ENCODE peak calls at places on chromosomes 3 and 15, in seven cellular contexts. A is AG09309, X is tibial artery, G is cardiac fibroblast, I is psoas muscle, Q is GM12864, B is choroid plexus epithelial cell. Y is an unnamed sample.

GRCh38 chr15:99213187-99213811 is 36.1 kb downstream of the TTC23 start:
- DNase-seq in X (peak), A (peak), Q (no peak), B (peak), I (peak), G (peak), Y (peak)

GRCh38 chr15:40844543-40844981 is 714 bp downstream of the SPINT1 start:
- DNase-seq in Q (no peak), G (no peak), A (no peak), B (peak), X (no peak), I (peak), Y (no peak)

GRCh38 chr3:42693530-42693930 is 8.2 kb downstream of the KLHL40 start:
- DNase-seq in B (no peak), G (no peak), I (no peak), A (no peak), X (peak), Q (no peak), Y (no peak)

GRCh38 chr15:20345401-20345958 is 196.1 kb downstream of the GOLGA6L6 start:
- DNase-seq in A (no peak), I (peak), Q (no peak), B (no peak), X (no peak), G (no peak), Y (no peak)

GRCh38 chr3:13011369-13012227 is 61.6 kb downstream of the IQSEC1 start:
- DNase-seq in B (peak), X (no peak), G (no peak), I (peak), Q (peak), A (no peak), Y (no peak)

GRCh38 chr15:82944840-82945239 is 7.7 kb downstream of the HOMER2 start:
- DNase-seq in X (no peak), I (no peak), A (no peak), Q (no peak), B (no peak), G (no peak), Y (no peak)

GRCh38 chr15:33994005-33994615 is 25.8 kb downstream of the CHRM5 start:
- DNase-seq in G (peak), I (no peak), Q (peak), A (no peak), B (peak), X (no peak), Y (peak)

GRCh38 chr15:101126618-101127502 is 125.0 kb downstream of the CHSY1 start:
- DNase-seq in Q (no peak), A (no peak), X (no peak), G (peak), I (no peak), B (peak), Y (peak)

GRCh38 chr15:92915766-92916435 is 15.8 kb downstream of the CHD2 start:
- DNase-seq in G (no peak), X (no peak), B (no peak), I (no peak), Q (no peak), A (no peak), Y (no peak)

GRCh38 chr3:145144361-145144760 is 1016.6 kb downstream of the PLOD2 start:
- DNase-seq in B (no peak), Q (no peak), G (no peak), A (no peak), I (no peak), X (no peak), Y (no peak)

GRCh38 chr3:169179193-169180122 is 484.1 kb downstream of the MECOM start:
- DNase-seq in B (no peak), X (no peak), G (no peak), Q (no peak), I (no peak), A (no peak), Y (no peak)

GRCh38 chr3:116777181-116777840 is 67.7 kb downstream of the TUSC7 start:
- DNase-seq in B (no peak), G (no peak), A (no peak), X (no peak), Q (no peak), I (no peak), Y (no peak)

GRCh38 chr15:45231061-45231576 is 20.9 kb upstream of the SLC28A2 start:
- DNase-seq in X (no peak), B (no peak), G (no peak), A (no peak), I (no peak), Q (no peak), Y (no peak)

GRCh38 chr3:155744626-155745324 is at the start of gene PLCH1:
- DNase-seq in G (peak), Q (no peak), I (peak), X (peak), B (peak), A (no peak), Y (peak)

GRCh38 chr3:117303446-117303845 is 593.9 kb downstream of the TUSC7 start:
- DNase-seq in G (no peak), A (no peak), Q (no peak), I (no peak), B (no peak), X (no peak), Y (no peak)

GRCh38 chr3:105639131-105639530 is 229.7 kb downstream of the CBLB start:
- DNase-seq in A (no peak), Q (no peak), B (no peak), G (no peak), X (no peak), I (no peak), Y (no peak)

GRCh38 chr3:155890671-155891190 is 20.3 kb downstream of the GMPS start:
- DNase-seq in I (no peak), X (no peak), A (no peak), Q (no peak), G (peak), B (peak), Y (peak)

GRCh38 chr3:194404365-194405140 is 5.5 kb upstream of the GP5 start:
- DNase-seq in Q (peak), G (peak), A (no peak), I (no peak), B (peak), X (no peak), Y (peak)

GRCh38 chr15:27722102-27722501 is 377.0 kb downstream of the OCA2 start:
- DNase-seq in A (no peak), Q (no peak), B (no peak), G (no peak), X (no peak), I (no peak), Y (no peak)

GRCh38 chr15:50096158-50096821 is 22.7 kb downstream of the ATP8B4 start:
- DNase-seq in B (no peak), I (no peak), G (no peak), X (no peak), Q (no peak), A (no peak), Y (no peak)

GRCh38 chr15:57914350-57915055 is 151.0 kb downstream of the ALDH1A2 start:
- DNase-seq in X (no peak), Q (no peak), I (no peak), A (no peak), B (no peak), G (no peak), Y (no peak)

DNA sequence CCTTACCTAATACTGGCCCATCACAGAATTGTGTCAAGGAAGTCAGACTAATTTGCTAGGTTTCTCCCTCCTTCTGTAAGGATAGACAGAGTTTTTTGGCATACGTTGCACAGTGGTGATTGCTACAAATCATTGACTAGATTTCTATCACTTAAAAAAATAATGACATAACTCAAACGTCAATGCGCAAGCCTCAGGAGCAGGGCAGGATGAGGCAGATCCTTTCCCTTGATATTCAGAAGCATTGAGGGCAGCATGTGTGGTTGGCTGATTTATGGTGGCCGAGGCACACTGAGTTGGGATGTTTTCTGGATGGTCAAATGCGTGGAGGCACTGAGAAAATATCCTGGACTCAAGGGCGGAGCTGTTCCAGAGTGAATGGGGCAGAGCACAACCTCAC is 14.4 kb downstream of the THSD4 start:
- DNase-seq in Q (no peak), X (no peak), G (no peak), I (no peak), A (no peak), B (no peak), Y (no peak)
- H3K4me3 ChIP-seq in Q (no peak), X (no peak), G (no peak), I (no peak), A (no peak), B (no peak), Y (no peak)

GRCh38 chr3:50227390-50228183 is 8.4 kb upstream of the GNAI2 start:
- DNase-seq in I (peak), A (no peak), G (peak), X (peak), B (peak), Q (peak), Y (peak)

GRCh38 chr3:50230106-50230832 is 5.7 kb upstream of the GNAI2 start:
- DNase-seq in I (no peak), X (no peak), B (no peak), G (no peak), Q (no peak), A (no peak), Y (no peak)

GRCh38 chr3:50224639-50225038 is 11.4 kb upstream of the GNAI2 start:
- DNase-seq in Q (no peak), X (no peak), I (no peak), G (no peak), B (no peak), A (no peak), Y (no peak)

GRCh38 chr3:50229490-50229889 is 6.5 kb upstream of the GNAI2 start:
- DNase-seq in X (no peak), I (no peak), A (no peak), G (no peak), B (no peak), Q (no peak), Y (no peak)

GRCh38 chr3:50226888-50227389 is 9.1 kb upstream of the GNAI2 start:
- DNase-seq in G (peak), X (peak), B (peak), A (no peak), I (peak), Q (no peak), Y (peak)
- TF ChIP-seq CTCF in G (no peak), X (no peak), B (no peak), A (no peak), I (no peak), Q (no peak), Y (no peak)

GRCh38 chr3:147369231-147369630 is 37.1 kb downstream of the ZIC4 start:
- DNase-seq in B (no peak), A (no peak), Q (no peak), I (no peak), X (no peak), G (no peak), Y (no peak)
- H3K4me3 ChIP-seq in B (peak), A (no peak), Q (no peak), I (no peak), X (no peak), G (no peak), Y (no peak)

DNA sequence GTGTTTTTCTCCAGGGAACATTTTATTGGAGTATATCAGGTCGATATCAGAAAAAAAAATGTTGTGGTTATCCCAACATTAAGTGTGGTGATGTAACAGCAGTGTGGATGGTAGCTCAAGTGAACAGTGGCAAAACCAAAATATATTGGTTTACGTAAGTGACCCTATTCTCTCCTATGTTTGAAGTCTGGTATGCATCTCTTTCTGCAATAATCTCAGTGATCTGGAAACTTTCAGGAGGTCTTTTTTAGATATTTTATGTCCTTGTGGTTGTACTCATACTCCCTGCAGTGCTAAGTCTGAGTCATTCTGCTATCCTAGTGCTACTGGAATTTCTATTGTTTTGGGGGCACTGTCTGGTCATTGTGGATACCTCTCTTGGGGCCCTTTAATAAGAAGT is 137.9 kb downstream of the SNRPN start:
- DNase-seq in I (no peak), A (no peak), Q (no peak), G (peak), X (no peak), B (peak), Y (peak)
- TF ChIP-seq CTCF in I (no peak), A (no peak), Q (no peak), G (no peak), X (no peak), B (no peak), Y (no peak)

GRCh38 chr15:88400591-88400990 is 66.6 kb downstream of the MRPL46 start:
- DNase-seq in Q (no peak), G (no peak), X (no peak), B (no peak), A (no peak), I (no peak), Y (no peak)

GRCh38 chr15:88401972-88402656 is 65.1 kb downstream of the MRPL46 start:
- DNase-seq in Q (no peak), X (no peak), B (no peak), A (no peak), G (no peak), I (no peak), Y (no peak)

GRCh38 chr15:88400069-88400468 is 67.1 kb downstream of the MRPL46 start:
- DNase-seq in Q (no peak), G (no peak), I (no peak), X (no peak), B (no peak), A (no peak), Y (no peak)

GRCh38 chr15:88403461-88403860 is 63.7 kb downstream of the MRPL46 start:
- DNase-seq in Q (no peak), A (no peak), I (no peak), B (no peak), X (no peak), G (no peak), Y (no peak)

GRCh38 chr15:88401269-88401971 is 65.8 kb downstream of the MRPL46 start:
- DNase-seq in I (no peak), G (no peak), X (no peak), Q (no peak), B (no peak), A (no peak), Y (no peak)
- H3K4me3 ChIP-seq in I (no peak), G (no peak), X (no peak), Q (no peak), B (no peak), A (no peak), Y (no peak)

GRCh38 chr3:15427182-15427880 is at the start of the genes EAF1 and METTL6:
- DNase-seq in A (no peak), B (peak), I (peak), G (peak), X (peak), Q (peak), Y (peak)
- TF ChIP-seq CTCF in A (peak), B (peak), I (peak), G (no peak), X (peak), Q (peak), Y (peak)

GRCh38 chr3:184570035-184570434 is 8.4 kb downstream of the EPHB3 start:
- DNase-seq in G (no peak), I (no peak), B (no peak), X (no peak), A (no peak), Q (no peak), Y (no peak)
- H3K4me3 ChIP-seq in G (no peak), I (no peak), B (no peak), X (no peak), A (no peak), Q (no peak), Y (no peak)

DNA sequence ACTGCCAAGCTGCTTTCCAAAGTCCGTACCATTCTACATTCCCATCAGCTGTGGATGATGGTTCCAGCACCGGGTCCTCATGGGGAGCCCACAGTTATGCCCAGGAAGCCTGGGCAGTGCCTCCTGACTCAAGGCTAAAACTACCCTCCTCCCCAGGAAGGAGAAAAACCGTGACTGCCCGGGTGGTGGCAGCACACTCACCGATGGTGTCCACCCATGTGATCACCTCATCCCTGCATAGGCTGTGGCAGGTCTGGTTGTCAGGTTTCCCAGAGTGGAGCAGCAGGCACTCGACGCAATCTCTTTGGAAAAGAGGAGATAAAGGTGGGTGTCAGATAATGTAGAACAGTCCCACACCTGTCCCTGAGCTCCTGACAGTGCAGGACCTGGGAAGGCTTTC is 38.6 kb downstream of the UMPS start:
- DNase-seq in I (peak), A (no peak), B (peak), Q (no peak), G (no peak), X (peak), Y (peak)
- TF ChIP-seq CTCF in I (peak), A (peak), B (peak), Q (peak), G (peak), X (no peak), Y (peak)

GRCh38 chr3:58577269-58577821 is at the start of gene FAM107A:
- DNase-seq in B (peak), Q (no peak), G (peak), X (peak), I (peak), A (peak), Y (peak)
- H3K4me3 ChIP-seq in B (no peak), Q (no peak), G (peak), X (peak), I (peak), A (no peak), Y (peak)

GRCh38 chr15:51970981-51971352 is 611 bp downstream of the LEO1 start:
- DNase-seq in I (no peak), X (no peak), Q (no peak), G (no peak), A (no peak), B (no peak), Y (no peak)
- TF ChIP-seq CTCF in I (no peak), X (no peak), Q (no peak), G (no peak), A (no peak), B (no peak), Y (no peak)

Y was measured in fibroblast of pulmonary artery.